ENCODE peak calls at places on chromosomes 11 and 22, in nine cellular contexts. One of them, this sample, is unnamed.
A peak's percentile ranks its signal among the peaks of the same experiment; 100 is the strongest.

GRCh38 chr11:70242885-70243284 is 27.6 kb upstream of the PPFIA1 start:
- DNase-seq in pulmonary artery endothelial cell: no peak
- DNase-seq in kidney tubule cell: no peak
- DNase-seq in ureter: no peak
- DNase-seq in COLO829: no peak
- DNase-seq in fibroblast of lung: no peak
- DNase-seq in lung: no peak
- DNase-seq in left ventricle myocardium inferior: no peak
- DNase-seq in iris pigment epithelial cell: no peak
- DNase-seq in this sample: no peak

GRCh38 chr11:86620796-86621575 is 51.4 kb downstream of the ME3 start:
- DNase-seq in pulmonary artery endothelial cell: peak; percentile 19
- DNase-seq in kidney tubule cell: no peak
- DNase-seq in ureter: no peak
- DNase-seq in COLO829: no peak
- DNase-seq in fibroblast of lung: peak; percentile 91
- DNase-seq in lung: no peak
- DNase-seq in left ventricle myocardium inferior: no peak
- DNase-seq in iris pigment epithelial cell: peak; percentile 83
- DNase-seq in this sample: no peak

GRCh38 chr11:33574366-33574765 is 126.3 kb downstream of the C11orf91 start:
- DNase-seq in pulmonary artery endothelial cell: no peak
- DNase-seq in kidney tubule cell: no peak
- DNase-seq in ureter: no peak
- DNase-seq in COLO829: no peak
- DNase-seq in fibroblast of lung: no peak
- DNase-seq in lung: no peak
- DNase-seq in left ventricle myocardium inferior: no peak
- DNase-seq in iris pigment epithelial cell: no peak
- DNase-seq in this sample: no peak

GRCh38 chr11:68008381-68009337 is 1.5 kb upstream of the ALDH3B1 start:
- DNase-seq in pulmonary artery endothelial cell: no peak
- DNase-seq in kidney tubule cell: no peak
- DNase-seq in ureter: peak; percentile 77
- DNase-seq in COLO829: no peak
- DNase-seq in fibroblast of lung: no peak
- DNase-seq in lung: peak; percentile 69
- DNase-seq in left ventricle myocardium inferior: no peak
- DNase-seq in iris pigment epithelial cell: no peak
- DNase-seq in this sample: peak; percentile 21

GRCh38 chr11:57777969-57778317 is 16.3 kb downstream of the CTNND1 start:
- DNase-seq in pulmonary artery endothelial cell: no peak
- DNase-seq in kidney tubule cell: peak; percentile 35
- DNase-seq in ureter: no peak
- DNase-seq in COLO829: no peak
- DNase-seq in fibroblast of lung: no peak
- DNase-seq in lung: no peak
- DNase-seq in left ventricle myocardium inferior: no peak
- DNase-seq in iris pigment epithelial cell: no peak
- DNase-seq in this sample: no peak

GRCh38 chr22:46937185-46937584 is 174.7 kb downstream of the TBC1D22A start:
- DNase-seq in pulmonary artery endothelial cell: no peak
- DNase-seq in kidney tubule cell: no peak
- DNase-seq in ureter: no peak
- DNase-seq in COLO829: no peak
- DNase-seq in fibroblast of lung: no peak
- DNase-seq in lung: no peak
- DNase-seq in left ventricle myocardium inferior: no peak
- DNase-seq in iris pigment epithelial cell: no peak
- DNase-seq in this sample: no peak

GRCh38 chr11:122769126-122769780 is 69.0 kb upstream of the CRTAM start:
- DNase-seq in pulmonary artery endothelial cell: no peak
- DNase-seq in kidney tubule cell: no peak
- DNase-seq in ureter: no peak
- DNase-seq in COLO829: no peak
- DNase-seq in fibroblast of lung: peak; percentile 52
- DNase-seq in lung: no peak
- DNase-seq in left ventricle myocardium inferior: no peak
- DNase-seq in iris pigment epithelial cell: peak; percentile 23
- DNase-seq in this sample: no peak

GRCh38 chr11:2790581-2790925 is 90.8 kb upstream of the KCNQ1OT1 start:
- DNase-seq in pulmonary artery endothelial cell: no peak
- DNase-seq in kidney tubule cell: no peak
- DNase-seq in ureter: peak; percentile 36
- DNase-seq in COLO829: no peak
- DNase-seq in fibroblast of lung: no peak
- DNase-seq in lung: no peak
- DNase-seq in left ventricle myocardium inferior: peak; percentile 12
- DNase-seq in iris pigment epithelial cell: no peak
- DNase-seq in this sample: peak; percentile 15

GRCh38 chr11:78516281-78516680 is 58.4 kb downstream of the NARS2 start:
- DNase-seq in pulmonary artery endothelial cell: no peak
- DNase-seq in kidney tubule cell: no peak
- DNase-seq in ureter: no peak
- DNase-seq in COLO829: no peak
- DNase-seq in fibroblast of lung: no peak
- DNase-seq in lung: no peak
- DNase-seq in left ventricle myocardium inferior: no peak
- DNase-seq in iris pigment epithelial cell: no peak
- DNase-seq in this sample: no peak

GRCh38 chr11:3614742-3615171 is 27.0 kb downstream of the ART5 start:
- DNase-seq in pulmonary artery endothelial cell: no peak
- DNase-seq in kidney tubule cell: peak; percentile 29
- DNase-seq in ureter: peak; percentile 51
- DNase-seq in COLO829: no peak
- DNase-seq in fibroblast of lung: no peak
- DNase-seq in lung: peak; percentile 47
- DNase-seq in left ventricle myocardium inferior: no peak
- DNase-seq in iris pigment epithelial cell: no peak
- DNase-seq in this sample: no peak

GRCh38 chr22:41658869-41659268 is 29.8 kb downstream of the SNU13 start:
- DNase-seq in pulmonary artery endothelial cell: no peak
- DNase-seq in kidney tubule cell: no peak
- DNase-seq in ureter: no peak
- DNase-seq in COLO829: no peak
- DNase-seq in fibroblast of lung: no peak
- DNase-seq in lung: no peak
- DNase-seq in left ventricle myocardium inferior: no peak
- DNase-seq in iris pigment epithelial cell: no peak
- DNase-seq in this sample: no peak

GRCh38 chr11:14764213-14764898 is 120.8 kb downstream of the PDE3B start:
- DNase-seq in pulmonary artery endothelial cell: no peak
- DNase-seq in kidney tubule cell: no peak
- DNase-seq in ureter: no peak
- DNase-seq in COLO829: no peak
- DNase-seq in fibroblast of lung: no peak
- DNase-seq in lung: no peak
- DNase-seq in left ventricle myocardium inferior: no peak
- DNase-seq in iris pigment epithelial cell: no peak
- DNase-seq in this sample: no peak

GRCh38 chr11:104776501-104777170 is 121.6 kb downstream of the CASP12 start:
- DNase-seq in pulmonary artery endothelial cell: no peak
- DNase-seq in kidney tubule cell: peak; percentile 68
- DNase-seq in ureter: no peak
- DNase-seq in COLO829: no peak
- DNase-seq in fibroblast of lung: no peak
- DNase-seq in lung: no peak
- DNase-seq in left ventricle myocardium inferior: no peak
- DNase-seq in iris pigment epithelial cell: no peak
- DNase-seq in this sample: no peak

GRCh38 chr22:33476206-33476605 is 418.0 kb upstream of the SYN3 start:
- DNase-seq in pulmonary artery endothelial cell: no peak
- DNase-seq in kidney tubule cell: no peak
- DNase-seq in ureter: no peak
- DNase-seq in COLO829: no peak
- DNase-seq in fibroblast of lung: no peak
- DNase-seq in lung: no peak
- DNase-seq in left ventricle myocardium inferior: no peak
- DNase-seq in iris pigment epithelial cell: no peak
- DNase-seq in this sample: no peak

GRCh38 chr22:31229402-31230140 is 17.5 kb downstream of the LIMK2 start:
- DNase-seq in pulmonary artery endothelial cell: no peak
- DNase-seq in kidney tubule cell: peak; percentile 38
- DNase-seq in ureter: peak; percentile 69
- DNase-seq in COLO829: no peak
- DNase-seq in fibroblast of lung: peak; percentile 65
- DNase-seq in lung: no peak
- DNase-seq in left ventricle myocardium inferior: peak; percentile 47
- DNase-seq in iris pigment epithelial cell: peak; percentile 42
- DNase-seq in this sample: peak; percentile 74

GRCh38 chr11:73288873-73289707 is 17.0 kb downstream of the P2RY6 start:
- DNase-seq in pulmonary artery endothelial cell: peak; percentile 66
- DNase-seq in kidney tubule cell: peak; percentile 98
- DNase-seq in ureter: peak; percentile 76
- DNase-seq in COLO829: peak; percentile 76
- DNase-seq in fibroblast of lung: peak; percentile 64
- DNase-seq in lung: peak; percentile 77
- DNase-seq in left ventricle myocardium inferior: peak; percentile 70
- DNase-seq in iris pigment epithelial cell: peak; percentile 79
- DNase-seq in this sample: peak; percentile 74

GRCh38 chr11:97894978-97895377 is 1125.8 kb upstream of the CNTN5 start:
- DNase-seq in pulmonary artery endothelial cell: no peak
- DNase-seq in kidney tubule cell: no peak
- DNase-seq in ureter: no peak
- DNase-seq in COLO829: no peak
- DNase-seq in fibroblast of lung: no peak
- DNase-seq in lung: no peak
- DNase-seq in left ventricle myocardium inferior: no peak
- DNase-seq in iris pigment epithelial cell: no peak
- DNase-seq in this sample: no peak

GRCh38 chr11:12075822-12076821 is 34.3 kb upstream of the MICAL2 start:
- DNase-seq in pulmonary artery endothelial cell: no peak
- DNase-seq in kidney tubule cell: peak; percentile 97
- DNase-seq in ureter: no peak
- DNase-seq in COLO829: no peak
- DNase-seq in fibroblast of lung: peak; percentile 99
- DNase-seq in lung: peak; percentile 45
- DNase-seq in left ventricle myocardium inferior: no peak
- DNase-seq in iris pigment epithelial cell: peak; percentile 100
- DNase-seq in this sample: no peak

GRCh38 chr11:47413351-47413750 is 5.0 kb downstream of the SLC39A13 start:
- DNase-seq in pulmonary artery endothelial cell: no peak
- DNase-seq in kidney tubule cell: no peak
- DNase-seq in ureter: no peak
- DNase-seq in COLO829: no peak
- DNase-seq in fibroblast of lung: no peak
- DNase-seq in lung: no peak
- DNase-seq in left ventricle myocardium inferior: no peak
- DNase-seq in iris pigment epithelial cell: no peak
- DNase-seq in this sample: no peak

GRCh38 chr11:3052109-3052479 is 5.1 kb downstream of the CARS1 start:
- DNase-seq in pulmonary artery endothelial cell: no peak
- DNase-seq in kidney tubule cell: no peak
- DNase-seq in ureter: no peak
- DNase-seq in COLO829: no peak
- DNase-seq in fibroblast of lung: no peak
- DNase-seq in lung: no peak
- DNase-seq in left ventricle myocardium inferior: no peak
- DNase-seq in iris pigment epithelial cell: no peak
- DNase-seq in this sample: no peak

GRCh38 chr11:69299572-69299971 is 5.6 kb downstream of the MYEOV start:
- DNase-seq in pulmonary artery endothelial cell: no peak
- DNase-seq in kidney tubule cell: no peak
- DNase-seq in ureter: no peak
- DNase-seq in COLO829: no peak
- DNase-seq in fibroblast of lung: no peak
- DNase-seq in lung: no peak
- DNase-seq in left ventricle myocardium inferior: no peak
- DNase-seq in iris pigment epithelial cell: no peak
- DNase-seq in this sample: no peak

GRCh38 chr22:43996170-43996980 is 27.7 kb upstream of the PARVB start:
- DNase-seq in pulmonary artery endothelial cell: no peak
- DNase-seq in kidney tubule cell: no peak
- DNase-seq in ureter: peak; percentile 83
- DNase-seq in COLO829: no peak
- DNase-seq in fibroblast of lung: no peak
- DNase-seq in lung: peak; percentile 56
- DNase-seq in left ventricle myocardium inferior: peak; percentile 69
- DNase-seq in iris pigment epithelial cell: no peak
- DNase-seq in this sample: no peak

GRCh38 chr22:17841836-17842235 is 67.6 kb upstream of the BID start:
- DNase-seq in pulmonary artery endothelial cell: no peak
- DNase-seq in kidney tubule cell: no peak
- DNase-seq in ureter: no peak
- DNase-seq in COLO829: no peak
- DNase-seq in fibroblast of lung: no peak
- DNase-seq in lung: no peak
- DNase-seq in left ventricle myocardium inferior: no peak
- DNase-seq in iris pigment epithelial cell: no peak
- DNase-seq in this sample: no peak

GRCh38 chr11:108697872-108698473 is 33.1 kb downstream of the DDX10 start:
- DNase-seq in pulmonary artery endothelial cell: peak; percentile 47
- DNase-seq in kidney tubule cell: peak; percentile 68
- DNase-seq in ureter: peak; percentile 58
- DNase-seq in COLO829: peak; percentile 70
- DNase-seq in fibroblast of lung: peak; percentile 86
- DNase-seq in lung: peak; percentile 41
- DNase-seq in left ventricle myocardium inferior: no peak
- DNase-seq in iris pigment epithelial cell: peak; percentile 86
- DNase-seq in this sample: peak; percentile 21

GRCh38 chr22:42868751-42869251 is 11.7 kb upstream of the ARFGAP3 start:
- DNase-seq in pulmonary artery endothelial cell: no peak
- DNase-seq in kidney tubule cell: no peak
- DNase-seq in ureter: peak; percentile 62
- DNase-seq in COLO829: no peak
- DNase-seq in fibroblast of lung: no peak
- DNase-seq in lung: peak; percentile 66
- DNase-seq in left ventricle myocardium inferior: peak; percentile 72
- DNase-seq in iris pigment epithelial cell: no peak
- DNase-seq in this sample: no peak

GRCh38 chr11:110463153-110463552 is 33.4 kb downstream of the FDX1 start:
- DNase-seq in pulmonary artery endothelial cell: peak; percentile 10
- DNase-seq in kidney tubule cell: peak; percentile 22
- DNase-seq in ureter: no peak
- DNase-seq in COLO829: no peak
- DNase-seq in fibroblast of lung: peak; percentile 69
- DNase-seq in lung: peak; percentile 35
- DNase-seq in left ventricle myocardium inferior: peak; percentile 34
- DNase-seq in iris pigment epithelial cell: peak; percentile 75
- DNase-seq in this sample: no peak

GRCh38 chr11:80393210-80393609 is 952.4 kb upstream of the TENM4 start:
- DNase-seq in pulmonary artery endothelial cell: no peak
- DNase-seq in kidney tubule cell: peak; percentile 9
- DNase-seq in ureter: no peak
- DNase-seq in COLO829: no peak
- DNase-seq in fibroblast of lung: no peak
- DNase-seq in lung: no peak
- DNase-seq in left ventricle myocardium inferior: no peak
- DNase-seq in iris pigment epithelial cell: no peak
- DNase-seq in this sample: no peak

GRCh38 chr11:83252941-83253340 is 33.2 kb downstream of the CCDC90B start:
- DNase-seq in pulmonary artery endothelial cell: no peak
- DNase-seq in kidney tubule cell: no peak
- DNase-seq in ureter: no peak
- DNase-seq in COLO829: no peak
- DNase-seq in fibroblast of lung: no peak
- DNase-seq in lung: no peak
- DNase-seq in left ventricle myocardium inferior: no peak
- DNase-seq in iris pigment epithelial cell: no peak
- DNase-seq in this sample: no peak

GRCh38 chr11:113045146-113045545 is 83.9 kb downstream of the NCAM1 start:
- DNase-seq in pulmonary artery endothelial cell: no peak
- DNase-seq in kidney tubule cell: no peak
- DNase-seq in ureter: no peak
- DNase-seq in COLO829: no peak
- DNase-seq in fibroblast of lung: no peak
- DNase-seq in lung: no peak
- DNase-seq in left ventricle myocardium inferior: no peak
- DNase-seq in iris pigment epithelial cell: no peak
- DNase-seq in this sample: no peak

GRCh38 chr11:123775274-123775673 is 21.0 kb upstream of the OR6X1 start:
- DNase-seq in pulmonary artery endothelial cell: no peak
- DNase-seq in kidney tubule cell: no peak
- DNase-seq in ureter: no peak
- DNase-seq in COLO829: no peak
- DNase-seq in fibroblast of lung: no peak
- DNase-seq in lung: no peak
- DNase-seq in left ventricle myocardium inferior: no peak
- DNase-seq in iris pigment epithelial cell: no peak
- DNase-seq in this sample: no peak

GRCh38 chr11:120632579-120632978 is 121.0 kb downstream of the GRIK4 start:
- DNase-seq in pulmonary artery endothelial cell: no peak
- DNase-seq in kidney tubule cell: no peak
- DNase-seq in ureter: no peak
- DNase-seq in COLO829: no peak
- DNase-seq in fibroblast of lung: no peak
- DNase-seq in lung: no peak
- DNase-seq in left ventricle myocardium inferior: no peak
- DNase-seq in iris pigment epithelial cell: peak; percentile 4
- DNase-seq in this sample: no peak